ENCODE peak calls at places on chromosome 18, in five cellular contexts. N, T, X, B and D are unnamed samples.

GRCh38 chr18:79643049-79643765 is 36.4 kb upstream of the CTDP1 start:
- DNase-seq in N (no peak), T (no peak), X (no peak), B (peak), D (no peak)

GRCh38 chr18:7898181-7898580 is 331.1 kb downstream of the PTPRM start:
- DNase-seq in N (no peak), T (no peak), X (no peak), B (no peak), D (no peak)

GRCh38 chr18:3209859-3210569 is 9.8 kb downstream of the MYOM1 start:
- DNase-seq in N (no peak), T (no peak), X (no peak), B (no peak), D (no peak)

GRCh38 chr18:35334821-35335220 is 9.4 kb downstream of the ZNF24 start:
- DNase-seq in N (no peak), T (no peak), X (no peak), B (no peak), D (no peak)

GRCh38 chr18:8654482-8655451 is 45.5 kb downstream of the RAB12 start:
- DNase-seq in N (no peak), T (no peak), X (no peak), B (no peak), D (no peak)

GRCh38 chr18:70113511-70113910 is 92.0 kb downstream of the RTTN start:
- DNase-seq in N (no peak), T (no peak), X (no peak), B (no peak), D (no peak)

GRCh38 chr18:74522635-74523548 is 11.4 kb upstream of the CNDP1 start:
- DNase-seq in N (no peak), T (no peak), X (no peak), B (no peak), D (peak)

GRCh38 chr18:14943967-14944636 is 196.1 kb downstream of the ANKRD30B start:
- DNase-seq in N (no peak), T (no peak), X (no peak), B (no peak), D (no peak)

GRCh38 chr18:41642756-41643155 is 312.3 kb upstream of the PIK3C3 start:
- DNase-seq in N (peak), T (no peak), X (no peak), B (no peak), D (no peak)

GRCh38 chr18:1467461-1467964 is 562.8 kb downstream of the ADCYAP1 start:
- DNase-seq in N (no peak), T (no peak), X (no peak), B (no peak), D (no peak)

GRCh38 chr18:49751427-49752094 is 61.8 kb downstream of the ACAA2 start:
- DNase-seq in N (no peak), T (no peak), X (no peak), B (no peak), D (no peak)

GRCh38 chr18:80241919-80242777 is 5.2 kb downstream of the PARD6G start:
- DNase-seq in N (no peak), T (no peak), X (no peak), B (no peak), D (no peak)

GRCh38 chr18:79953921-79954651 is 2.6 kb upstream of the SLC66A2 start:
- DNase-seq in N (no peak), T (no peak), X (no peak), B (no peak), D (no peak)

GRCh38 chr18:76265375-76266225 is 229.4 kb downstream of the ZNF516 start:
- DNase-seq in N (peak), T (no peak), X (no peak), B (no peak), D (peak)

GRCh38 chr18:8300749-8301148 is 308.5 kb upstream of the RAB12 start:
- DNase-seq in N (peak), T (no peak), X (no peak), B (no peak), D (no peak)

GRCh38 chr18:33201509-33201926 is 239.0 kb downstream of the CCDC178 start:
- DNase-seq in N (no peak), T (no peak), X (peak), B (no peak), D (no peak)

GRCh38 chr18:1092228-1092627 is 187.6 kb downstream of the ADCYAP1 start:
- DNase-seq in N (no peak), T (no peak), X (peak), B (no peak), D (no peak)

GRCh38 chr18:29749699-29750098 is 1292.8 kb downstream of the DSC3 start:
- DNase-seq in N (no peak), T (no peak), X (no peak), B (no peak), D (no peak)

GRCh38 chr18:51235011-51235789 is 37.7 kb upstream of the MEX3C start:
- DNase-seq in N (no peak), T (no peak), X (no peak), B (no peak), D (no peak)

GRCh38 chr18:49249523-49249922 is 210.9 kb downstream of the DYM start:
- DNase-seq in N (peak), T (no peak), X (no peak), B (no peak), D (peak)

GRCh38 chr18:7809455-7809854 is 242.3 kb downstream of the PTPRM start:
- DNase-seq in N (no peak), T (peak), X (no peak), B (no peak), D (no peak)

GRCh38 chr18:62578980-62579511 is 56.2 kb downstream of the ZCCHC2 start:
- DNase-seq in N (no peak), T (no peak), X (no peak), B (no peak), D (no peak)

GRCh38 chr18:27428716-27429475 is 243.8 kb upstream of the CHST9 start:
- DNase-seq in N (no peak), T (no peak), X (no peak), B (no peak), D (peak)

GRCh38 chr18:43484710-43485109 is 207.4 kb upstream of the SYT4 start:
- DNase-seq in N (no peak), T (no peak), X (no peak), B (no peak), D (no peak)

GRCh38 chr18:79698668-79699335 is 19.2 kb downstream of the CTDP1 start:
- DNase-seq in N (no peak), T (no peak), X (no peak), B (no peak), D (no peak)

GRCh38 chr18:42950732-42951131 is 164.8 kb downstream of the RIT2 start:
- DNase-seq in N (no peak), T (no peak), X (no peak), B (no peak), D (no peak)

GRCh38 chr18:31633416-31634330 is 42.0 kb downstream of the TTR start:
- DNase-seq in N (no peak), T (no peak), X (no peak), B (no peak), D (no peak)

GRCh38 chr18:31630549-31630948 is 38.9 kb downstream of the TTR start:
- DNase-seq in N (no peak), T (no peak), X (no peak), B (no peak), D (no peak)

GRCh38 chr18:31631526-31631925 is 39.8 kb downstream of the TTR start:
- DNase-seq in N (no peak), T (no peak), X (no peak), B (no peak), D (no peak)

GRCh38 chr18:31634331-31634713 is 42.6 kb downstream of the TTR start:
- DNase-seq in N (no peak), T (no peak), X (no peak), B (no peak), D (no peak)

DNA sequence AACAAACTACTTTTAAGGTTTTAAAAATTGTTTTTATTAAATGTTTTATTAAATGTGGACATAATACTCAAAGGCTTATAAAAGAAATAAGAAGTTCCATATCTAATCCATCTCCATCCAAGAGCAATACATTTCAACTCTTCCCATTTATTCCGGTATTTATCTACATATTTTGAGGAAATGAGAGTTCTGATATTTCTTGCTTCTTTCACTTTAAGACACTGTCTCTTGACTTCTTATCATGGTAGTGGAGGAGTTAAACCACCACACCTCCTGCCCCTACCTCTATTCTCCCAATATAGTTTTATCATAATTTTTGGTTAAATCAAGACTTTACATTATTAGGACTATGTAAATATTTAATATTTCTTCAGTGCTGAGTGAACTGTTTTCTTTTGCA is 40.7 kb downstream of the TTR start:
- DNase-seq in N (no peak), T (no peak), X (no peak), B (no peak), D (no peak)
- TF ChIP-seq CTCF in N (no peak), T (no peak), X (no peak), B (no peak), D (no peak)

DNA sequence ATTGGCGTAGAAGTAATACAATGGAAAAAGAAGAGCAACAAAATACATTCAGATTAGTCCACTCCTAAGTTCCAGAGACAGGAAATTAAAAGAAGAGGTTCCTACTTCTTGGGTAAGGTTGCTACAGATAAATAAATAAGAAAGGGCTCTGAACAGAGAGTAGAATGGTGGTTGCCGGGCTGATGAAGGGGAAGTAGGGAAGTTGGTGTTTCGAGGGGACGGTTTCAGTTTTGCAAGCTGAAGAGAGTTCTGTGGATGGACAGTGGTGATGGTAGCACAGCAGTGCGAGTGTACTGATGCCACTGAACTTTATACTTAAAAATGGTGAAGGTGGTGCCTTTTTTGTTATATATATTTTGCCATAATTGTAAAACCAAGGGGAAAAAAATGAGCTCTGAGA is 48.2 kb downstream of the CABYR start:
- DNase-seq in N (no peak), T (no peak), X (no peak), B (no peak), D (no peak)
- H3K4me3 ChIP-seq in N (no peak), T (no peak), X (no peak), B (no peak), D (no peak)

DNA sequence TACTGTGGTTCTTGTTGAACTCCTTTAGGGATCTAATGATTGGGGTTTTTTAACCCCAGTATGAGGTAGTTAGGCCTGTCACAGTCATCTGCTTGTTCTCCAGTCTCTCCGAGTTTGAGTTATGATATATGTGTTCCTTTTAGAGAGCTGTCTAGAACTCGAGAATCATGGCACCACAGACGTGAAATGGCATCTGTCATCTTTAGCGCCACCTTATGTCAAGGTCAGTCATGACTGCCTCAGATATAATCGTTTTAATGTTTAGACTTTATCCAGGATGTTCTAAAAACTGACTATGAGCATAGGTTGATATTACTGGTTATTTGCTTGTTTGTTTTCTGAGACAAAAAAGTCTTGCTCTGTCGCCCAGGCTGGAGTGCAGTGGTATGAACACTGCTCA is 112.2 kb downstream of the CEP192 start:
- DNase-seq in N (no peak), T (no peak), X (no peak), B (no peak), D (no peak)
- TF ChIP-seq CTCF in N (no peak), T (no peak), X (peak), B (no peak), D (peak)

GRCh38 chr18:4352746-4353522 is 102.2 kb downstream of the DLGAP1 start:
- DNase-seq in N (no peak), T (no peak), X (no peak), B (no peak), D (no peak)
- H3K4me3 ChIP-seq in N (no peak), T (no peak), X (no peak), B (no peak), D (no peak)

GRCh38 chr18:11147962-11148654 is 1.3 kb downstream of the PIEZO2 start:
- DNase-seq in N (no peak), T (no peak), X (no peak), B (no peak), D (no peak)

GRCh38 chr18:11148655-11149440 is 521 bp downstream of the PIEZO2 start:
- DNase-seq in N (no peak), T (no peak), X (no peak), B (no peak), D (no peak)

GRCh38 chr18:11150271-11150615 is 874 bp upstream of the PIEZO2 start:
- DNase-seq in N (no peak), T (no peak), X (no peak), B (no peak), D (no peak)

GRCh38 chr18:11147371-11147860 is 2.0 kb downstream of the PIEZO2 start:
- DNase-seq in N (no peak), T (no peak), X (no peak), B (no peak), D (no peak)

DNA sequence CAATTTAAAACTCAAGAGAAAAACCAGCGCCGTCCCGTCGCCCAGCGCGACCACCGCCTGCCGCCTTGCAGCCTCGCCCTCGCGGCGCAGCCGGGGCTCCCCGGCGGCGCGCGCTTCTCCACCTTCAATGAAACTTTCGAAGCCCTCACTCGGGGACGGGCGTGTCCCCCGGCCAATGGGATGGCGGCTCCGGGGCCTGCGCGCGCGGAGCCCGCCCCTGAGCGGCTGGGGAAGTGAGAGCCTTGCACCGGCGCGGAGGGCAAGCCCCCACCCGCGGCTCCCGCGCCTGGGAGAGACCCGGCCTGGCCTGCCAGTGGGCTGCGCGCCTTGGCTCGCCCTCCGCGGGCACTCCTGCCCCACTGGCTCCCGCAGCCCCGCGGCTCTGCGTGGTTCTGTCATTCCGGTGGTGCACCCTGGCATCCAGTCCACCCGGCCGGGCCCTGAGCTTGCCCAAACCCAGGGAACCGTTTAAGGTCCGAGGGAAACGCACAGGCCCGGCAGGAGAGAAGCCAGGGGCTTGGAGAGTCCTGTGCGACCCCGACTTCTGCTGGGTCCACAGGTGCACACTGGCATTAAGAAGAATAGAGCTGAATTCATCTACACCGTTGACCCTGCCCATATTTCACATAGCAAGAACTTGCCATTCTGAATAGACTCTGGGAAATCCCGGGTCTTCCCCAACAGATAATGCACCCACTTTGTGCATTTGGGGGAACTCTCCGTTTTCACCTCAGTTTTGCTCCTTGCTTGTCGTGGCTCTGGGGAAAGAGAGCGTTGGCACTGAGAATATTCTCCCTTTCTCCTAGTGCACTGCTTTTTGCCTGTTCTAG is at the start of gene PIEZO2:
- DNase-seq in N (no peak), T (no peak), X (peak), B (no peak), D (no peak)
- TF ChIP-seq CTCF in N (no peak), T (no peak), X (no peak), B (no peak), D (no peak)

GRCh38 chr18:58266291-58266690 is 222.3 kb downstream of the NEDD4L start:
- DNase-seq in N (no peak), T (no peak), X (no peak), B (no peak), D (no peak)

GRCh38 chr18:58264846-58265245 is 220.8 kb downstream of the NEDD4L start:
- DNase-seq in N (no peak), T (no peak), X (no peak), B (no peak), D (no peak)

GRCh38 chr18:58262581-58262980 is 218.6 kb downstream of the NEDD4L start:
- DNase-seq in N (no peak), T (no peak), X (no peak), B (no peak), D (no peak)

GRCh38 chr18:58263733-58264469 is 219.9 kb downstream of the NEDD4L start:
- DNase-seq in N (no peak), T (no peak), X (no peak), B (no peak), D (no peak)

GRCh38 chr18:58263055-58263732 is 219.2 kb downstream of the NEDD4L start:
- DNase-seq in N (no peak), T (no peak), X (no peak), B (no peak), D (peak)
- H3K4me3 ChIP-seq in N (no peak), T (no peak), X (no peak), B (no peak), D (peak)

GRCh38 chr18:57437782-57438668 is 2.9 kb downstream of the ONECUT2 start:
- DNase-seq in N (peak), T (peak), X (peak), B (no peak), D (no peak)
- TF ChIP-seq CTCF in N (peak), T (peak), X (peak), B (peak), D (peak)

GRCh38 chr18:22560283-22560627 is 142.5 kb upstream of the CTAGE1 start:
- DNase-seq in N (no peak), T (no peak), X (no peak), B (no peak), D (no peak)
- H3K4me3 ChIP-seq in N (peak), T (peak), X (peak), B (no peak), D (peak)

GRCh38 chr18:44927127-44927849 is 246.6 kb downstream of the SETBP1 start:
- DNase-seq in N (no peak), T (no peak), X (no peak), B (no peak), D (no peak)
- TF ChIP-seq CTCF in N (no peak), T (no peak), X (no peak), B (no peak), D (no peak)

GRCh38 chr18:48134609-48135008 is 204.2 kb upstream of the SMAD2 start:
- DNase-seq in N (no peak), T (no peak), X (no peak), B (no peak), D (no peak)

GRCh38 chr18:48136544-48137353 is 206.3 kb upstream of the SMAD2 start:
- DNase-seq in N (no peak), T (no peak), X (peak), B (no peak), D (no peak)

GRCh38 chr18:48135436-48135966 is 205.0 kb upstream of the SMAD2 start:
- DNase-seq in N (no peak), T (no peak), X (no peak), B (no peak), D (no peak)

GRCh38 chr18:48137354-48138208 is 207.1 kb upstream of the SMAD2 start:
- DNase-seq in N (no peak), T (no peak), X (no peak), B (no peak), D (no peak)

DNA sequence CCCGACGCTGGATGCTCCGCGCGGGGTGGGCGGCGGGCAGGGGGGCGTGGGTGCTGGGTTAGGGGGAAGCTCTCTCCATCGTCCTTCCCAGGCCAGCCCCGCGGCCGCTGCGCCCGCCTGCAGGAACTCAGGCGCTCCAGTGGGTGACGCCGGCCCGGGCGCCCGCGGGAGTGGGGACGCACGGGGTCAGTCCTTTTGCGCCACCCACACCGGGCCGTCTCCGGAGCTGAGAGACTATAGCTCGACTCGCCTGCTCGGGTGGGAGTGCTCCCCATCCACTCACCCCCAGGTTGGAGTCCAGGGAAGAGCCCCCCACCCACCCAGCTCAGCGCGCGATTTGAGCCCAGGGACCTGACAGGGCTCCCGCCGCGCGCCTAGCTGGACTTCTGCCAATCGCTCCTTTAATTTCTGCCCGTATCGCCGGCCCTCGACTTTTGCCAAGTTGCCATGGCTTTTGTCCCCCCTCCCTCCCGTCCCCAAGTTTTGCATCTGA is 205.6 kb upstream of the SMAD2 start:
- DNase-seq in N (no peak), T (no peak), X (peak), B (no peak), D (no peak)
- H3K4me3 ChIP-seq in N (no peak), T (peak), X (peak), B (peak), D (peak)